ENCODE peak calls at places on chromosomes 13 and 19, in six cellular contexts. One of them, this sample, is unnamed.
A peak's percentile ranks its signal among the peaks of the same experiment; 100 is the strongest.

GRCh38 chr13:79258489-79258888 is 147.6 kb downstream of the RBM26 start:
- DNase-seq in CD8-positive, alpha-beta T cell: no peak
- DNase-seq in heart right ventricle: no peak
- DNase-seq in neuronal stem cell: no peak
- DNase-seq in cardiac muscle cell: no peak
- DNase-seq in upper lobe of right lung: no peak
- DNase-seq in this sample: no peak

GRCh38 chr13:41652735-41653361 is 195.5 kb downstream of the RGCC start:
- DNase-seq in CD8-positive, alpha-beta T cell: no peak
- DNase-seq in heart right ventricle: peak; percentile 42
- DNase-seq in neuronal stem cell: peak; percentile 12
- DNase-seq in cardiac muscle cell: peak; percentile 14
- DNase-seq in upper lobe of right lung: no peak
- DNase-seq in this sample: no peak

GRCh38 chr13:98206946-98207345 is 29.9 kb upstream of the RNF113B start:
- DNase-seq in CD8-positive, alpha-beta T cell: no peak
- DNase-seq in heart right ventricle: no peak
- DNase-seq in neuronal stem cell: no peak
- DNase-seq in cardiac muscle cell: no peak
- DNase-seq in upper lobe of right lung: no peak
- DNase-seq in this sample: no peak

GRCh38 chr13:26784704-26785639 is 24.4 kb upstream of the GPR12 start:
- DNase-seq in CD8-positive, alpha-beta T cell: peak; percentile 53
- DNase-seq in heart right ventricle: no peak
- DNase-seq in neuronal stem cell: no peak
- DNase-seq in cardiac muscle cell: no peak
- DNase-seq in upper lobe of right lung: no peak
- DNase-seq in this sample: no peak

GRCh38 chr13:100818706-100819105 is 144.1 kb upstream of the TMTC4 start:
- DNase-seq in CD8-positive, alpha-beta T cell: no peak
- DNase-seq in heart right ventricle: no peak
- DNase-seq in neuronal stem cell: no peak
- DNase-seq in cardiac muscle cell: no peak
- DNase-seq in upper lobe of right lung: no peak
- DNase-seq in this sample: peak; percentile 75

GRCh38 chr13:113740286-113740556 is 18.8 kb upstream of the TMEM255B start:
- DNase-seq in CD8-positive, alpha-beta T cell: no peak
- DNase-seq in heart right ventricle: no peak
- DNase-seq in neuronal stem cell: no peak
- DNase-seq in cardiac muscle cell: no peak
- DNase-seq in upper lobe of right lung: no peak
- DNase-seq in this sample: no peak

GRCh38 chr19:11473725-11474124 is 7.1 kb downstream of the ELAVL3 start:
- DNase-seq in CD8-positive, alpha-beta T cell: no peak
- DNase-seq in heart right ventricle: no peak
- DNase-seq in neuronal stem cell: no peak
- DNase-seq in cardiac muscle cell: no peak
- DNase-seq in upper lobe of right lung: no peak
- DNase-seq in this sample: no peak

GRCh38 chr19:11023016-11023415 is 62.2 kb downstream of the SMARCA4 start:
- DNase-seq in CD8-positive, alpha-beta T cell: no peak
- DNase-seq in heart right ventricle: no peak
- DNase-seq in neuronal stem cell: no peak
- DNase-seq in cardiac muscle cell: no peak
- DNase-seq in upper lobe of right lung: no peak
- DNase-seq in this sample: no peak

GRCh38 chr13:24270639-24271131 is 38.7 kb upstream of the C1QTNF9 start:
- DNase-seq in CD8-positive, alpha-beta T cell: peak; percentile 76
- DNase-seq in heart right ventricle: peak; percentile 68
- DNase-seq in neuronal stem cell: no peak
- DNase-seq in cardiac muscle cell: peak; percentile 42
- DNase-seq in upper lobe of right lung: peak; percentile 85
- DNase-seq in this sample: peak; percentile 79

GRCh38 chr13:31945202-31945978 is 86.2 kb upstream of the FRY start:
- DNase-seq in CD8-positive, alpha-beta T cell: no peak
- DNase-seq in heart right ventricle: peak; percentile 54
- DNase-seq in neuronal stem cell: no peak
- DNase-seq in cardiac muscle cell: peak; percentile 46
- DNase-seq in upper lobe of right lung: peak; percentile 83
- DNase-seq in this sample: peak; percentile 79

GRCh38 chr19:2700660-2701360 is 1.7 kb downstream of the GNG7 start:
- DNase-seq in CD8-positive, alpha-beta T cell: no peak
- DNase-seq in heart right ventricle: no peak
- DNase-seq in neuronal stem cell: no peak
- DNase-seq in cardiac muscle cell: no peak
- DNase-seq in upper lobe of right lung: no peak
- DNase-seq in this sample: no peak

GRCh38 chr19:15397236-15397635 is 17.6 kb upstream of the AKAP8 start:
- DNase-seq in CD8-positive, alpha-beta T cell: no peak
- DNase-seq in heart right ventricle: no peak
- DNase-seq in neuronal stem cell: no peak
- DNase-seq in cardiac muscle cell: no peak
- DNase-seq in upper lobe of right lung: no peak
- DNase-seq in this sample: peak; percentile 58

GRCh38 chr19:55265723-55266386 is 7.0 kb upstream of the PPP6R1 start:
- DNase-seq in CD8-positive, alpha-beta T cell: no peak
- DNase-seq in heart right ventricle: no peak
- DNase-seq in neuronal stem cell: no peak
- DNase-seq in cardiac muscle cell: no peak
- DNase-seq in upper lobe of right lung: no peak
- DNase-seq in this sample: no peak

GRCh38 chr13:28730762-28731161 is 12.0 kb upstream of the SLC46A3 start:
- DNase-seq in CD8-positive, alpha-beta T cell: no peak
- DNase-seq in heart right ventricle: no peak
- DNase-seq in neuronal stem cell: no peak
- DNase-seq in cardiac muscle cell: no peak
- DNase-seq in upper lobe of right lung: no peak
- DNase-seq in this sample: no peak

GRCh38 chr19:2207991-2208860 is 27.9 kb downstream of the PLEKHJ1 start:
- DNase-seq in CD8-positive, alpha-beta T cell: no peak
- DNase-seq in heart right ventricle: peak; percentile 67
- DNase-seq in neuronal stem cell: peak; percentile 40
- DNase-seq in cardiac muscle cell: peak; percentile 12
- DNase-seq in upper lobe of right lung: no peak
- DNase-seq in this sample: peak; percentile 85

GRCh38 chr19:925087-925911 is 536 bp upstream of the ARID3A start:
- DNase-seq in CD8-positive, alpha-beta T cell: peak; percentile 88
- DNase-seq in heart right ventricle: peak; percentile 77
- DNase-seq in neuronal stem cell: peak; percentile 84
- DNase-seq in cardiac muscle cell: peak; percentile 90
- DNase-seq in upper lobe of right lung: peak; percentile 92
- DNase-seq in this sample: peak; percentile 92
- H3K4me1 ChIP-seq in CD8-positive, alpha-beta T cell: peaks cover 23% of the 10 kb centered on the region
- H3K4me1 ChIP-seq in heart right ventricle: peaks cover 56% of the 10 kb centered on the region
- H3K4me1 ChIP-seq in neuronal stem cell: peaks cover 7% of the 10 kb centered on the region
- H3K4me1 ChIP-seq in cardiac muscle cell: peaks cover 3% of the 10 kb centered on the region
- H3K4me1 ChIP-seq in upper lobe of right lung: peaks cover 8% of the 10 kb centered on the region
- H3K4me1 ChIP-seq in this sample: peaks cover 37% of the 10 kb centered on the region

GRCh38 chr19:19444694-19445155 is 39.2 kb downstream of the GATAD2A start:
- DNase-seq in CD8-positive, alpha-beta T cell: no peak
- DNase-seq in heart right ventricle: no peak
- DNase-seq in neuronal stem cell: no peak
- DNase-seq in cardiac muscle cell: no peak
- DNase-seq in upper lobe of right lung: no peak
- DNase-seq in this sample: no peak
- H3K4me1 ChIP-seq in CD8-positive, alpha-beta T cell: peaks cover 58% of the 10 kb centered on the region
- H3K4me1 ChIP-seq in heart right ventricle: peaks cover 63% of the 10 kb centered on the region
- H3K4me1 ChIP-seq in neuronal stem cell: peaks cover 13% of the 10 kb centered on the region
- H3K4me1 ChIP-seq in cardiac muscle cell: peaks cover 15% of the 10 kb centered on the region
- H3K4me1 ChIP-seq in upper lobe of right lung: peaks cover 35% of the 10 kb centered on the region
- H3K4me1 ChIP-seq in this sample: peaks cover 17% of the 10 kb centered on the region

GRCh38 chr19:35348909-35349611 is 1.4 kb downstream of the FFAR1 start:
- DNase-seq in CD8-positive, alpha-beta T cell: no peak
- DNase-seq in heart right ventricle: no peak
- DNase-seq in neuronal stem cell: no peak
- DNase-seq in cardiac muscle cell: no peak
- DNase-seq in upper lobe of right lung: peak; percentile 35
- DNase-seq in this sample: peak; percentile 46
- H3K4me1 ChIP-seq in CD8-positive, alpha-beta T cell: peaks cover 29% of the 10 kb centered on the region
- H3K4me1 ChIP-seq in heart right ventricle: peaks cover 38% of the 10 kb centered on the region
- H3K4me1 ChIP-seq in neuronal stem cell: no peaks in the 10 kb centered on the region
- H3K4me1 ChIP-seq in cardiac muscle cell: no peaks in the 10 kb centered on the region
- H3K4me1 ChIP-seq in upper lobe of right lung: no peaks in the 10 kb centered on the region
- H3K4me1 ChIP-seq in this sample: no peaks in the 10 kb centered on the region

GRCh38 chr19:17080441-17080803 is 4.8 kb downstream of the MYO9B start:
- DNase-seq in CD8-positive, alpha-beta T cell: no peak
- DNase-seq in heart right ventricle: no peak
- DNase-seq in neuronal stem cell: no peak
- DNase-seq in cardiac muscle cell: no peak
- DNase-seq in upper lobe of right lung: no peak
- DNase-seq in this sample: no peak
- H3K4me1 ChIP-seq in CD8-positive, alpha-beta T cell: peaks cover 51% of the 10 kb centered on the region
- H3K4me1 ChIP-seq in heart right ventricle: peaks cover 69% of the 10 kb centered on the region
- H3K4me1 ChIP-seq in neuronal stem cell: peaks cover 16% of the 10 kb centered on the region
- H3K4me1 ChIP-seq in cardiac muscle cell: peaks cover 11% of the 10 kb centered on the region
- H3K4me1 ChIP-seq in upper lobe of right lung: peaks cover 58% of the 10 kb centered on the region
- H3K4me1 ChIP-seq in this sample: no peaks in the 10 kb centered on the region

GRCh38 chr13:68064371-68064770 is 834.2 kb upstream of the PCDH9 start:
- DNase-seq in CD8-positive, alpha-beta T cell: no peak
- DNase-seq in heart right ventricle: no peak
- DNase-seq in neuronal stem cell: no peak
- DNase-seq in cardiac muscle cell: no peak
- DNase-seq in upper lobe of right lung: no peak
- DNase-seq in this sample: no peak

GRCh38 chr13:68066879-68067513 is 836.9 kb upstream of the PCDH9 start:
- DNase-seq in CD8-positive, alpha-beta T cell: no peak
- DNase-seq in heart right ventricle: no peak
- DNase-seq in neuronal stem cell: no peak
- DNase-seq in cardiac muscle cell: no peak
- DNase-seq in upper lobe of right lung: no peak
- DNase-seq in this sample: no peak

GRCh38 chr13:68063181-68063580 is 833.0 kb upstream of the PCDH9 start:
- DNase-seq in CD8-positive, alpha-beta T cell: no peak
- DNase-seq in heart right ventricle: no peak
- DNase-seq in neuronal stem cell: no peak
- DNase-seq in cardiac muscle cell: no peak
- DNase-seq in upper lobe of right lung: no peak
- DNase-seq in this sample: no peak
- H3K4me1 ChIP-seq in CD8-positive, alpha-beta T cell: no peaks in the 10 kb centered on the region
- H3K4me1 ChIP-seq in heart right ventricle: no peaks in the 10 kb centered on the region
- H3K4me1 ChIP-seq in neuronal stem cell: no peaks in the 10 kb centered on the region
- H3K4me1 ChIP-seq in cardiac muscle cell: no peaks in the 10 kb centered on the region
- H3K4me1 ChIP-seq in upper lobe of right lung: no peaks in the 10 kb centered on the region
- H3K4me1 ChIP-seq in this sample: no peaks in the 10 kb centered on the region

GRCh38 chr19:43546581-43546980 is 13.6 kb downstream of the ZNF575 start:
- DNase-seq in CD8-positive, alpha-beta T cell: no peak
- DNase-seq in heart right ventricle: no peak
- DNase-seq in neuronal stem cell: no peak
- DNase-seq in cardiac muscle cell: no peak
- DNase-seq in upper lobe of right lung: no peak
- DNase-seq in this sample: no peak
- H3K4me1 ChIP-seq in CD8-positive, alpha-beta T cell: no peaks in the 10 kb centered on the region
- H3K4me1 ChIP-seq in heart right ventricle: no peaks in the 10 kb centered on the region
- H3K4me1 ChIP-seq in neuronal stem cell: no peaks in the 10 kb centered on the region
- H3K4me1 ChIP-seq in cardiac muscle cell: no peaks in the 10 kb centered on the region
- H3K4me1 ChIP-seq in upper lobe of right lung: no peaks in the 10 kb centered on the region
- H3K4me1 ChIP-seq in this sample: no peaks in the 10 kb centered on the region